ENCODE peak calls at places on chromosome X, in four cellular contexts. W is uterus, B is tibial nerve, F is heart left ventricle. S is an unnamed sample.

GRCh38 chrX:118338930-118339329 is 7.0 kb upstream of the WDR44 start:
- DNase-seq in W (no peak), B (no peak), F (no peak), S (no peak)

GRCh38 chrX:68292471-68292870 is 140.8 kb downstream of the OPHN1 start:
- DNase-seq in B (no peak), F (no peak), W (no peak), S (no peak)

GRCh38 chrX:47707031-47707780 is 48.2 kb upstream of the UXT start:
- DNase-seq in F (no peak), W (no peak), B (no peak), S (no peak)

GRCh38 chrX:347351-348117 is 28.9 kb upstream of the GTPBP6 start:
- DNase-seq in W (no peak), F (no peak), B (no peak), S (no peak)

GRCh38 chrX:74537011-74537390 is 77.4 kb downstream of the RLIM start:
- DNase-seq in B (peak), W (peak), F (peak), S (no peak)

GRCh38 chrX:44343412-44343942 is at the start of gene EFHC2:
- DNase-seq in W (peak), F (peak), B (peak), S (peak)

GRCh38 chrX:93538575-93538974 is 134.8 kb downstream of the NAP1L3 start:
- DNase-seq in W (no peak), F (no peak), B (no peak), S (no peak)

GRCh38 chrX:97672138-97672537 is 788.4 kb downstream of the RPA4 start:
- DNase-seq in F (no peak), B (no peak), W (no peak), S (peak)

GRCh38 chrX:14356401-14356800 is 172.9 kb upstream of the GLRA2 start:
- DNase-seq in W (no peak), F (no peak), B (no peak), S (no peak)

GRCh38 chrX:15055146-15055930 is 182.1 kb downstream of the MOSPD2 start:
- DNase-seq in W (no peak), F (no peak), B (no peak), S (no peak)

GRCh38 chrX:150314186-150314585 is 48.9 kb upstream of the MAMLD1 start:
- DNase-seq in B (no peak), F (no peak), W (no peak), S (no peak)

GRCh38 chrX:150310881-150311280 is 52.2 kb upstream of the MAMLD1 start:
- DNase-seq in W (no peak), B (no peak), F (no peak), S (no peak)

GRCh38 chrX:150312931-150313330 is 50.2 kb upstream of the MAMLD1 start:
- DNase-seq in F (no peak), W (no peak), B (no peak), S (no peak)

GRCh38 chrX:150313514-150313913 is 49.6 kb upstream of the MAMLD1 start:
- DNase-seq in B (no peak), W (no peak), F (no peak), S (no peak)

GRCh38 chrX:150316564-150316963 is 46.6 kb upstream of the MAMLD1 start:
- DNase-seq in W (no peak), B (no peak), F (peak), S (no peak)
- TF ChIP-seq POLR2A in W (no peak), B (no peak), F (no peak), S (no peak)

GRCh38 chrX:111435469-111435868 is 23.5 kb upstream of the DCX start:
- DNase-seq in F (no peak), W (no peak), B (no peak), S (no peak)

DNA sequence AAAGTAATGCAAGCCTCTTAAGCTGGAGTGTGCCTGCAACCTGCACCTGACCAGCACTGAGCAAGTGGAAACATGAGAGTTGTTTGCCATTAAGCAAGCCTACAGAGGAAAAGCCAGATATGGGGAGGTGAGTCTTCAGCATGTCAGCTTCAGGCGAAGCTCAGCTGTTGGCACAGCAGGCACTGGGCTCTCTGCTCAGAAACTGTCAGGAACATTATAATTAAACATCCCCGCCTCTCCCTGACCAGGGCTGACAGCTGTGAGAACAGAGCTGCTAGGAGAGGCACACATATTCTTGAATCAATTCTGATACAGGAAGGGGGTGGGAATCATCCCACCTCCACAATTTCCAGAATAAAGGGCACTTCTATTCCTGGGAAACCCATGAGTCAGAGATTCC is 19.0 kb upstream of the DCX start:
- DNase-seq in B (no peak), F (no peak), W (no peak), S (no peak)
- H3K4me3 ChIP-seq in B (no peak), F (no peak), W (no peak), S (no peak)

DNA sequence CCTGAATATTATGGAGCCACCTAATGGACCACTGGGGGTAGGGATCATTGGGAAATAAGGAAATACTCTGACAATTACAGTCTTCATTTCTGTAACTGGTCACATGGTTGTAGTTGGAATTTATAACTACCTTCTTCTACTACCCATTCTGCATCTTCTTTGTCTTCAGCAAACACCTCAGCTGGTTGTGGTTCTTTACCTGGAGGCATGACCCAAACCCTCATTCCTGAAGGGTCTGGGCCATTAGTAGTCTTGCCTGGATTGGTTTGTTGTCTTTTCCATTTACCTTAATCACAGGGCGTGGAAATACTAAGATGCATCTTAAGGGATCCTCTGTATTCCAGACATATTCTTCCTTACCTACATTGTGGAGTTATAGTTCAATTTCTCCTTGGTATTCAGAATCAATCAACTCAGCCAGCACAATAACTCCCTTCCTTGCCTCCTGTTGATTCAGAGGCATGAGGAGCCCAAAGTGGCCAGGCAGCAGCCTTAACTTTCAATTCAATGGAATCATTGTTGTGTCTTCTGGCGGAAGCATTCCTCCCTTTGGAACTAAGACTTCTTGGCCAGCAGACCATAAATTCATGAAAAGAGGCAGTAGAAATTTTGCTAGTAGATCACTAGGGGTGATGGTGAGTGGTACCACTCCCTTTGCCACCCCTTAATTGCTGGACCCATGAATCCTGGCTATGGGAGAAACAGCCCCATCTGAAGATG is 75.7 kb upstream of the RAP2C start:
- DNase-seq in W (no peak), F (no peak), B (no peak), S (no peak)
- TF ChIP-seq POLR2A in W (no peak), F (no peak), B (no peak), S (no peak)

GRCh38 chrX:40004916-40005289 is 92.9 kb downstream of the BCOR start:
- DNase-seq in F (no peak), B (no peak), W (no peak), S (no peak)
- H3K4me3 ChIP-seq in F (no peak), B (no peak), W (no peak), S (no peak)

DNA sequence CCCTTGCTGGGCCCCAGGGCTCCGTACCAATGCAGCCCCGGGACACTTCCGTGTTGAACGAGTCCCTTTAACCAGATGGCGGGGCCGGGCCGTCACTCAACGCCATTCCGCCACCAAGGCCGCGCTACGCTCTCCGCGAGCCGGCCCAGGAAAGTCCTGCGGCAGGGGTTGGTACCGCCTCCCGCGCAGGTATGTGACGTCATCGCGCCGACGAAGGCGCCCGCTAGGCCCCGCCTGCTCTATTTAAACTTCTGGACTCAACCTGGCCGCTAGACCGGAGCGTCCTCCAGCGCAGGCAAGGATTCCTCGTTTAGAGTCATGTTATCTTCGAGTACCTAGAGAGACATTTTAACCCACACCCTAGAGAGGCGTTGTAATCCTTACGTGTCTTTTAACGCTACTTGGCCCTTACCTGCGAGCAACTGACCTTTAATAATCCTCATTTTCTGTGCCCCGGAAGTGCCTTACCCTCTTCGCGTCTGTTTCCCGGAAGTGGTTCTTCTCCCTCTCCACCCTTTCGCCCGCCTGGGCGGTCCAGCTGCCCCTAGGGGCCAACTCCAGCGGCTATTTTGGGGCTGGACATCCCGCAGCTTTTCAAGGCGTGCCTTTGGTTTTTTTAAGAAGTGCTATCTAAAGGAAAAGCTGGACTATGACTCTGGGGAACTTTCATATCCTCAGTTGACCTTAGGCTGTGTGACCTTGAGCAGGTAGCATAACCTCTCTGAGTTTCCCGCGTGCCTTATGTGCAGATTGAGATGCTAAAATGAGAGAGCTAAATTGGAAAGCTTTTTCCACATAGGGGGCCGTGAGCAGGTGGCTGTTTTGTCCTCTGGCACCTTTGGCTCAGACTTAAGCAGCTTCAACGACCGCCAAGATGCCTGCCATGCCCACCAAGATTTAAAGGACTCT is at the start of gene PNPLA4:
- DNase-seq in W (peak), B (peak), F (peak), S (peak)
- TF ChIP-seq POLR2A in W (peak), B (no peak), F (peak), S (peak)

S was measured in transverse colon.